ENCODE peak calls at places on chromosomes 12 and 14, in eight cellular contexts. F is Right ventricle myocardium superior, X is SW480, Z is fibroblast of mammary gland, W is smooth muscle cell of the brain vasculature, Q is nephron progenitor cell, O is Daoy, R is heart right ventricle. P is an unnamed sample.
A peak's percentile ranks its signal among the peaks of the same experiment; 100 is the strongest.

GRCh38 chr14:92584856-92585255 is 71.3 kb downstream of the RIN3 start:
- DNase-seq in F (peak; percentile 57), X (no peak), Z (no peak), W (no peak), Q (no peak), O (peak; percentile 15), R (no peak), P (no peak)

GRCh38 chr12:116455540-116456306 is 103.5 kb upstream of the MAP1LC3B2 start:
- DNase-seq in F (peak; percentile 80), X (peak; percentile 33), Z (peak; percentile 98), W (peak; percentile 86), Q (peak; percentile 76), O (peak; percentile 90), R (peak; percentile 89), P (peak; percentile 87)

GRCh38 chr12:98743362-98743953 is 98.4 kb downstream of the APAF1 start:
- DNase-seq in F (no peak), X (no peak), Z (no peak), W (peak; percentile 29), Q (peak; percentile 56), O (peak; percentile 55), R (no peak), P (no peak)

GRCh38 chr12:11779286-11779685 is 129.8 kb downstream of the ETV6 start:
- DNase-seq in F (no peak), X (no peak), Z (peak; percentile 78), W (no peak), Q (no peak), O (no peak), R (no peak), P (no peak)

GRCh38 chr14:90467501-90467900 is 70.7 kb downstream of the CALM1 start:
- DNase-seq in F (no peak), X (no peak), Z (no peak), W (no peak), Q (no peak), O (no peak), R (no peak), P (no peak)

GRCh38 chr14:95531473-95531872 is 3.4 kb upstream of the GLRX5 start:
- DNase-seq in F (no peak), X (no peak), Z (peak; percentile 95), W (no peak), Q (no peak), O (peak; percentile 60), R (no peak), P (peak; percentile 46)

GRCh38 chr14:20679907-20680306 is 4.5 kb upstream of the RNASE4 start:
- DNase-seq in F (no peak), X (peak; percentile 38), Z (peak; percentile 66), W (no peak), Q (peak; percentile 44), O (peak; percentile 69), R (no peak), P (peak; percentile 49)

GRCh38 chr14:79298373-79298772 is 912.9 kb downstream of the DIO2 start:
- DNase-seq in F (no peak), X (no peak), Z (no peak), W (no peak), Q (no peak), O (no peak), R (no peak), P (no peak)

GRCh38 chr12:28583771-28584261 is 393.6 kb downstream of the CCDC91 start:
- DNase-seq in F (no peak), X (peak; percentile 49), Z (peak; percentile 47), W (no peak), Q (no peak), O (peak; percentile 88), R (no peak), P (peak; percentile 87)

GRCh38 chr14:21825147-21825743 is 151.6 kb upstream of the OR4E1 start:
- DNase-seq in F (no peak), X (peak; percentile 63), Z (peak; percentile 11), W (no peak), Q (peak; percentile 15), O (peak; percentile 68), R (no peak), P (peak; percentile 13)